ENCODE peak calls at places on chromosomes 6 and 20, in seven cellular contexts. L, S, D, G, T, A and W are unnamed samples.

GRCh38 chr20:10332656-10333421 is 101.2 kb downstream of the MKKS start:
- DNase-seq in L (no peak), S (no peak), D (no peak), G (no peak), T (no peak), A (peak; percentile 27), W (no peak)

GRCh38 chr6:149895702-149896310 is 2.1 kb downstream of the RAET1E start:
- DNase-seq in L (no peak), S (peak; percentile 72), D (peak; percentile 72), G (no peak), T (no peak), A (peak; percentile 57), W (peak; percentile 36)

GRCh38 chr6:129342243-129342642 is 367.7 kb downstream of the ARHGAP18 start:
- DNase-seq in L (no peak), S (no peak), D (no peak), G (no peak), T (no peak), A (no peak), W (no peak)

GRCh38 chr6:168182908-168183612 is 104.0 kb upstream of the FRMD1 start:
- DNase-seq in L (no peak), S (no peak), D (no peak), G (no peak), T (no peak), A (no peak), W (no peak)

GRCh38 chr6:1027795-1028569 is 283.9 kb upstream of the FOXQ1 start:
- DNase-seq in L (no peak), S (no peak), D (no peak), G (no peak), T (no peak), A (no peak), W (no peak)

GRCh38 chr20:8212286-8212685 is 80.2 kb downstream of the PLCB1 start:
- DNase-seq in L (no peak), S (peak; percentile 41), D (no peak), G (no peak), T (no peak), A (no peak), W (peak; percentile 37)

GRCh38 chr6:142942805-142943227 is 2.2 kb downstream of the HIVEP2 start:
- DNase-seq in L (no peak), S (peak; percentile 35), D (no peak), G (no peak), T (peak; percentile 43), A (peak; percentile 47), W (peak; percentile 61)

GRCh38 chr6:17493286-17493685 is 99.9 kb downstream of the CAP2 start:
- DNase-seq in L (no peak), S (peak; percentile 56), D (no peak), G (no peak), T (no peak), A (peak; percentile 89), W (no peak)

GRCh38 chr6:149860834-149861602 is 3.1 kb downstream of the LRP11 start:
- DNase-seq in L (no peak), S (no peak), D (no peak), G (no peak), T (no peak), A (peak; percentile 14), W (no peak)

GRCh38 chr6:139230421-139230840 is 61.4 kb downstream of the TXLNB start:
- DNase-seq in L (no peak), S (peak; percentile 28), D (no peak), G (no peak), T (peak; percentile 80), A (peak; percentile 51), W (peak; percentile 31)

GRCh38 chr6:143064996-143065683 is 4.5 kb downstream of the AIG1 start:
- DNase-seq in L (no peak), S (peak; percentile 45), D (no peak), G (no peak), T (no peak), A (peak; percentile 66), W (no peak)

GRCh38 chr6:39422273-39422672 is 99.8 kb upstream of the KCNK16 start:
- DNase-seq in L (no peak), S (no peak), D (peak; percentile 37), G (no peak), T (no peak), A (no peak), W (no peak)

GRCh38 chr20:59663513-59663890 is 59.2 kb downstream of the PHACTR3 start:
- DNase-seq in L (no peak), S (no peak), D (no peak), G (no peak), T (no peak), A (no peak), W (no peak)

GRCh38 chr6:14981960-14982359 is 263.9 kb upstream of the JARID2 start:
- DNase-seq in L (no peak), S (no peak), D (no peak), G (no peak), T (no peak), A (no peak), W (no peak)

GRCh38 chr20:11469795-11470495 is 447.7 kb upstream of the BTBD3 start:
- DNase-seq in L (no peak), S (no peak), D (no peak), G (no peak), T (no peak), A (no peak), W (no peak)

GRCh38 chr20:52933867-52934266 is 38.3 kb upstream of the TSHZ2 start:
- DNase-seq in L (no peak), S (no peak), D (no peak), G (no peak), T (no peak), A (no peak), W (no peak)

GRCh38 chr20:52943185-52943841 is 28.8 kb upstream of the TSHZ2 start:
- DNase-seq in L (no peak), S (no peak), D (no peak), G (no peak), T (no peak), A (peak; percentile 48), W (no peak)

GRCh38 chr20:52936368-52936986 is 35.7 kb upstream of the TSHZ2 start:
- DNase-seq in L (no peak), S (no peak), D (no peak), G (no peak), T (no peak), A (no peak), W (no peak)

GRCh38 chr20:52941803-52942202 is 30.4 kb upstream of the TSHZ2 start:
- DNase-seq in L (no peak), S (no peak), D (no peak), G (no peak), T (no peak), A (no peak), W (no peak)

DNA sequence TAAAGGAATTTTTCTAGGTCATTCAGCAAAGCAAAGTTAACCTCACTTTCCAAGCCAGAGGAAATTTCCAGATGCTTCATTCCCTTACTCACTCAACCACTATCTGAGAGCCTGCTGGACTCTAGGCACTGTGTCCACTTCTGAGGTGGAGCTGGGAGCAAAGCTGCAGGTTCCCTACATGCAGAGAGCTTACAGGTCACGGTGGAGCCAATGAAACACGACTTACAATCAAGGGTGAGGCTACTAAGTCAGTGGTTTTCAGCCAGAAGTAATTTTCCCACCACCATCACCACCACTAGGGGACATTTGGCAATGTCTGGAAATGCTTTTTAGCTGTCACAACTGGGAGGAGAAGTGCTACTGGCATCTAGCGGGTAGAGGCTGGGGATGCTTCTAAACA is 34.5 kb upstream of the TSHZ2 start:
- DNase-seq in L (no peak), S (no peak), D (no peak), G (no peak), T (no peak), A (peak; percentile 74), W (peak; percentile 7)
- TF ChIP-seq CTCF in L (no peak), S (no peak), D (no peak), G (no peak), T (no peak), A (no peak), W (no peak)

GRCh38 chr6:85662251-85662650 is 19.6 kb upstream of the SYNCRIP start:
- DNase-seq in L (no peak), S (peak; percentile 46), D (no peak), G (no peak), T (no peak), A (no peak), W (no peak)

DNA sequence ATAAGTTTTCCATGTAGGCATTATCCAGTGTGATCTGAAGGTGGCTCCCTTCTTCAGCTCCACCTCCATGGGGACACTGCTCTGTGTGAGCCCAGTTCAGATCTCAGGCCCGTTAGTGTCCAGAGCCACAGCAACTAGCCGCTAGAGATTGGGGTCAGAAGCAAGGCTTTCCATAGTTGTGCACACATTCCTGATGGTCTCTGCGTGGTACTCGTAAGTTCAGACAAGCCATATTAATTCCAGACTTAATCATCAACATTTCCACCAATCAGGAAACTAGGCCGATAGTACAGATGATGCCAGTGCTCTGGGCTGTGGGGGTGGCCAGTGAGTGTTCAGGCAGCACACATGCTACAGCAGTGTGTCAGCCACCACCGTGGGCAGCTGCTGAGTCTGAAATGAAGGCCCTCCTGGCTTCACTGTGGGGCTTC is 17.5 kb upstream of the SYNCRIP start:
- DNase-seq in L (no peak), S (peak; percentile 97), D (peak; percentile 69), G (no peak), T (no peak), A (peak; percentile 98), W (no peak)
- TF ChIP-seq CTCF in L (no peak), S (peak; percentile 61), D (peak; percentile 17), G (no peak), T (no peak), A (no peak), W (no peak)

DNA sequence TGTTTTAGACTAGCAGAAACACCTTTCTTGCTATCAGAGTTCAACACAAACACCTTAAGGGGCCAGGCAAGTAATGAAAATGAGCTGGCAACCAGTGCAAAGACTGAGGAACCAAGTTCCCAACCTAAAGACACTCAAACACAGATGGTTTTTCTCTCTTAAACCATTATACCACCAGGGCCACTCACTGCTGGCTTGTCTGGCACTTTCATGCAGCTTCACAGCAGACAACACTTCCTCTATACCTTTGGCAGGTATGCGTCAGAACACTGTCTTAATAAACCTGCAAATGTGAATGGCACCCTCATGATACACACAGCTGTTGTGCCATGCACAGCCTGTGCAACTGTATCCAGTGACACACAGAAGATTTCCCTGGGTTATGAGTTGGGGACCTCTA is 41.6 kb downstream of the NFATC2 start:
- DNase-seq in L (no peak), S (no peak), D (no peak), G (no peak), T (no peak), A (no peak), W (no peak)
- TF ChIP-seq CTCF in L (no peak), S (no peak), D (no peak), G (no peak), T (no peak), A (no peak), W (no peak)

DNA sequence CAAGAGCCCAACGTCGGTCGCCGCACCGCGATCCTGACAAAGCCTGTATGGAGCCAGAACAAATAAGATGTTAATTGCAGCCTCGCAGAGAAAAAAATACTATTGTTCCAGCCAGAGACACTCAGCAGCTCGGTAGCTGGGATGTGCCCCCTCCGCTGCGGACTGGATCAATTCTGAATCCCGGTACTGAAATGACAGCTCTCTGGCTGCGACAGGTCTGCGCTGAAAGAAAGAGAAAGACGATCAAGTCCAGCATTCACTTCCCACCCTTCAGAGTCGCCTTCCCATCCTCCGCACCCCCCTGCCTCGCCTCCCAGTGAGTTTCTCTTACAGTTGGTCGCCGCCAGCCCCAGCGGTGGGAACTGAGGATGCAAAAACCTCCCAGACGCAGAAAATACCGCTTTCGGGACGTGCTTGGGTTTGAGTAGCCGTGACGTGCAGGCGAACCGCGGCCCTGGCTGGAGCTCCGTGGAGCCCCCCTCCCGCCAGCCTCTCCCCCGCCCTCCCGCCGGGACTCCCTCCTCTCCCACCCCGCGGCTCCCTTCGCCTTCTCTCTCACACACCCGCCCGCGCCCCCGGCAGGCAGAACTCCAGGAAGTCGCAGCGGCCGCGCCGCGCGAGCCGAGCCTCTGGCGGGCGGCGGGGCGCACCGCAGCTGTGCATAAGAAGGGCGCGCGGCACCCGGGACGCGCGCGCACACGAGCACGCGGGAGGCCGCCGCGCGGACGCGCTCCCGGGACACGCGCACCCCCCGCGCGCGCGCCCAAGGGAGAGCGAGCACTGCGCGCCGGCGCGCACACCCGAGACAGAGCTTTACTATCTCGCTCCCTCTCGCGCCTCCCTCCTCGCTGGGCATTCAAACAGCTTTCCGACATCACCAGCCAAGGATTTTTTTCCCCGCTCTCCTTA is at the start of gene ADGRB3:
- DNase-seq in L (no peak), S (no peak), D (peak; percentile 79), G (peak; percentile 60), T (peak; percentile 90), A (peak; percentile 49), W (peak; percentile 82)
- TF ChIP-seq CTCF in L (no peak), S (no peak), D (no peak), G (no peak), T (no peak), A (no peak), W (no peak)